ENCODE peak calls at places on chromosomes 3 and 15, in five cellular contexts. J, X, E, W and F are unnamed samples.

GRCh38 chr3:127324913-127325629 is 37.2 kb upstream of the PRR20G start:
- DNase-seq in X (no peak), W (peak; percentile 12), J (no peak), E (no peak), F (no peak)

GRCh38 chr3:113008117-113008516 is 17.3 kb downstream of the GTPBP8 start:
- DNase-seq in X (no peak), J (peak; percentile 72), W (peak; percentile 48), E (peak; percentile 34), F (no peak)

GRCh38 chr3:8712045-8712870 is 21.3 kb upstream of the CAV3 start:
- DNase-seq in E (no peak), J (peak; percentile 34), X (no peak), W (peak; percentile 90), F (no peak)

GRCh38 chr15:68259883-68260282 is 17.7 kb upstream of the FEM1B start:
- DNase-seq in E (no peak), J (no peak), W (no peak), X (no peak), F (no peak)

GRCh38 chr15:42035362-42035761 is 14.5 kb upstream of the PLA2G4E start:
- DNase-seq in E (peak; percentile 58), X (peak; percentile 64), W (peak; percentile 15), J (peak; percentile 11), F (no peak)

GRCh38 chr15:72086010-72086697 is 31.8 kb downstream of the MYO9A start:
- DNase-seq in X (peak; percentile 68), W (no peak), J (no peak), E (no peak), F (no peak)

GRCh38 chr3:10306156-10306555 is 13.4 kb upstream of the GHRL start:
- DNase-seq in E (no peak), W (no peak), X (no peak), J (no peak), F (no peak)

GRCh38 chr3:187955076-187955952 is 198.6 kb upstream of the LPP start:
- DNase-seq in J (peak; percentile 93), W (peak; percentile 77), X (peak; percentile 22), E (peak; percentile 90), F (no peak)

GRCh38 chr3:141714671-141715070 is 23.4 kb upstream of the RNF7 start:
- DNase-seq in E (no peak), J (no peak), X (no peak), W (no peak), F (no peak)

GRCh38 chr3:43906847-43907507 is 216.2 kb downstream of the ABHD5 start:
- DNase-seq in X (no peak), J (no peak), W (no peak), E (no peak), F (no peak)

GRCh38 chr3:181009225-181009624 is 19.7 kb upstream of the DNAJC19 start:
- DNase-seq in E (no peak), J (no peak), W (no peak), X (no peak), F (no peak)

GRCh38 chr15:85947936-85948335 is 131.7 kb upstream of the AGBL1 start:
- DNase-seq in E (no peak), W (no peak), X (no peak), J (no peak), F (no peak)

GRCh38 chr15:71687902-71688508 is 122.3 kb upstream of the NR2E3 start:
- DNase-seq in J (peak; percentile 77), W (no peak), X (no peak), E (peak; percentile 25), F (no peak)

GRCh38 chr3:192284443-192285072 is 442.8 kb downstream of the FGF12 start:
- DNase-seq in X (no peak), E (peak; percentile 2), J (no peak), W (no peak), F (no peak)

GRCh38 chr15:69848551-69849231 is 249.0 kb downstream of the TLE3 start:
- DNase-seq in J (no peak), X (no peak), E (peak; percentile 33), W (no peak), F (no peak)

GRCh38 chr3:78507196-78507984 is 1260.4 kb downstream of the ROBO1 start:
- DNase-seq in X (no peak), W (no peak), J (no peak), E (no peak), F (no peak)

GRCh38 chr15:90035835-90036220 is 34.7 kb downstream of the ZNF710 start:
- DNase-seq in J (no peak), E (no peak), W (no peak), X (no peak), F (no peak)

GRCh38 chr3:179921500-179921899 is 115.2 kb downstream of the PEX5L start:
- DNase-seq in X (no peak), J (no peak), E (no peak), W (no peak), F (no peak)

GRCh38 chr3:43998841-43999805 is 242.6 kb upstream of the TOPAZ1 start:
- DNase-seq in E (peak; percentile 18), J (no peak), W (peak; percentile 70), X (no peak), F (peak; percentile 5)

GRCh38 chr3:5195605-5196004 is 8.1 kb downstream of the EDEM1 start:
- DNase-seq in W (peak; percentile 43), X (no peak), E (no peak), J (no peak), F (peak; percentile 88)

GRCh38 chr3:27630892-27631291 is 91.2 kb downstream of the EOMES start:
- DNase-seq in J (peak; percentile 82), X (no peak), E (no peak), W (peak; percentile 36), F (no peak)

GRCh38 chr15:89034305-89034704 is 54.0 kb upstream of the ABHD2 start:
- DNase-seq in E (peak; percentile 43), X (no peak), J (peak; percentile 36), W (peak; percentile 44), F (peak; percentile 32)

GRCh38 chr3:55538158-55538557 is 51.1 kb upstream of the WNT5A start:
- DNase-seq in J (no peak), W (no peak), E (no peak), X (no peak), F (no peak)

GRCh38 chr15:31752363-31752762 is 278.0 kb upstream of the CHRNA7 start:
- DNase-seq in W (peak; percentile 2), X (no peak), J (peak; percentile 1), E (peak; percentile 16), F (no peak)

GRCh38 chr15:76588811-76589747 is 252.5 kb downstream of the ISL2 start:
- DNase-seq in W (no peak), J (no peak), E (no peak), X (peak; percentile 87), F (no peak)

GRCh38 chr3:181358555-181358954 is 353.2 kb upstream of the SOX2 start:
- DNase-seq in X (no peak), J (no peak), E (no peak), W (no peak), F (no peak)

GRCh38 chr3:107911337-107912000 is 179.4 kb downstream of the CD47 start:
- DNase-seq in X (no peak), W (no peak), E (no peak), J (no peak), F (no peak)
- H3K4me3 ChIP-seq in X (no peak overlapping the region), W (no peak overlapping the region), E (no peak overlapping the region), J (no peak overlapping the region), F (no peak overlapping the region)

GRCh38 chr3:13550791-13551360 is 2.0 kb downstream of the FBLN2 start:
- DNase-seq in J (no peak), W (no peak), X (no peak), E (no peak), F (no peak)
- H3K4me3 ChIP-seq in J (no peak overlapping the region), W (peak overlapping the region; percentile 64), X (no peak overlapping the region), E (no peak overlapping the region), F (no peak overlapping the region)

DNA sequence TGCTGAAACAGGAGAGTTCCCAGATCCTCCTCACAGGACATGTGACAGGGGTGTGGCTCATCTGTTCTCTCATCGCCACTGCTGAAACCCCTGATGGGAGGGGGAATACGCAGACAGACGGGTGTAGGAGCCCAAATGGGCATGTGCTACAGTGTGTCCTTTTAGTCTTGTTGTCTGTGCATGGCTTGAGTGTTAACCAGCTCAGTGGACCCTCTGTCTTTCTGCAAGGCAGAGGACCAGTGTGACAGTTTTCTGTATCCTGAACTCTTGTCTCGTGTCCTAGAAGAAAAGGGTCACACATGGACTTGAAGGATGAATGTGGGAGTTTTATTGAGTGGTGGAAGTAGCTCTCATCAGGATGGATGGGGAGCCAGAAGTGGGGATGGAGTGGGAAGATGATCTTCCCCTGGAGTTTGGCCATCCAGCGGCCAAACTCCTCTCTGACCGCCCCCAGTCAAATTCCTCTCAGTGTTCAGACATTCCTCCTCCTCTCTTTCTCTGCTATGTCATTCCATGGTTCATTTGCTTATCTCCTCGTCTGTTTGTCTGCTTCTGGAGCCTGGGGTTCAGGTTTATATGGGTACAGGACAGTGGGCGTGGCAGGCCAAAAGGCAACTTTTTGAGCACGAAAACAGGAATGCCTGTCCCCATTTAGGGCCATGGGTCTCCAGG is 113.0 kb upstream of the NECTIN3 start:
- DNase-seq in W (no peak), X (no peak), J (no peak), E (no peak), F (no peak)
- H3K4me3 ChIP-seq in W (no peak overlapping the region), X (no peak overlapping the region), J (no peak overlapping the region), E (no peak overlapping the region), F (no peak overlapping the region)

DNA sequence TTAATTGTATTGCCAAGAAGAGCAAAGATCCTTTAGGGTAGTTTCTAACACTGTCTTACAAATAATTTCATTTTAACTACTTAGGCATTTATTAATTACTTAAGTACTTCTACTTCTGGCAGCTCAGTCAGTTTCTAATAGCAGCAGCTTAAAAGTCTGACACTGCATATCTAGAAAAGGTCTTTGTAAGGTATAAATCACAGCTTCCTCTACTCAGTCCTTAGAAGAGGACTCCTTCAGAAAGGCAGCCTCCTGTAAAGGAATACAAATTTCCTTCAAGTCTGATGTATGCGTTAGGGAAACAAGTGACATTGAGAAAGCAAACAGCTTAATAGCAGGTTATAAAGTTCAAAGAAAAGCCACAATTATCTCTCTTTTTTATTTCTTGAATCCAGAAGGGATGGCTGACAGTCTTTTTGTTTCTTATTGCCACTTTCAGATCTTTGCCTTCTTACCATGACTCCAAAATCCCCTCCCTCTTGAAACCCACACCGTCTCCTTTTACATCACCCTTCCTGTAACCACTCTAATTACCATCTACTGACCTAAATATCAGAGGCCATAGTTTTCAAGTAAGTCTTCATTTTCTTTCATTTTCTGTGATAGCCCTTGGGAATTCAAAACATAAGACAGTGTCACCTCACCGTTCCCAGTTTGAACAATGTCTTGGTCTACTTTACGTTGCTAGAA is 109.5 kb downstream of the CGGBP1 start:
- DNase-seq in E (no peak), J (no peak), X (no peak), W (no peak), F (no peak)
- H3K4me3 ChIP-seq in E (no peak overlapping the region), J (no peak overlapping the region), X (no peak overlapping the region), W (no peak overlapping the region), F (no peak overlapping the region)